ENCODE peak calls at places on chromosomes 4 and X, in six cellular contexts. T, Z, N, G, X and J are unnamed samples.

GRCh38 chrX:143429831-143430230 is 87.4 kb downstream of the SPANXN3 start:
- DNase-seq in Z (no peak), X (no peak), N (no peak), T (no peak), G (no peak), J (no peak)

GRCh38 chr4:141065872-141066271 is 67.4 kb downstream of the RNF150 start:
- DNase-seq in X (no peak), N (no peak), Z (no peak), G (no peak), T (no peak), J (no peak)

GRCh38 chr4:47122592-47123291 is 91.4 kb downstream of the GABRB1 start:
- DNase-seq in X (peak), T (peak), Z (peak), G (no peak), N (no peak), J (no peak)

GRCh38 chrX:40573763-40574162 is 7.0 kb upstream of the ATP6AP2 start:
- DNase-seq in Z (peak), X (peak), T (no peak), N (no peak), G (no peak), J (no peak)

GRCh38 chr4:161404346-161405110 is 759.3 kb downstream of the FSTL5 start:
- DNase-seq in X (no peak), T (no peak), Z (no peak), G (no peak), N (no peak), J (no peak)

GRCh38 chr4:48686369-48686768 is 93.7 kb downstream of the FRYL start:
- DNase-seq in G (no peak), Z (no peak), N (no peak), T (no peak), X (no peak), J (no peak)

GRCh38 chr4:183284229-183284628 is 35.8 kb downstream of the CLDN22 start:
- DNase-seq in T (no peak), G (no peak), N (no peak), X (no peak), Z (no peak), J (no peak)

GRCh38 chr4:124936427-124936826 is 223.9 kb upstream of the ANKRD50 start:
- DNase-seq in T (peak), Z (no peak), X (peak), N (no peak), G (no peak), J (no peak)

GRCh38 chr4:152696764-152697250 is 17.0 kb upstream of the TMEM154 start:
- DNase-seq in G (no peak), Z (no peak), X (peak), T (peak), N (no peak), J (no peak)

GRCh38 chrX:150548684-150549083 is 19.7 kb upstream of the MTM1 start:
- DNase-seq in T (peak), Z (no peak), X (peak), G (no peak), N (no peak), J (no peak)

GRCh38 chrX:108216405-108216804 is 124.8 kb downstream of the ATG4A start:
- DNase-seq in Z (no peak), X (no peak), G (no peak), T (peak), N (no peak), J (no peak)

GRCh38 chr4:141463678-141464077 is 172.7 kb upstream of the IL15 start:
- DNase-seq in Z (no peak), T (no peak), G (no peak), N (no peak), X (peak), J (no peak)

GRCh38 chr4:147118523-147118922 is 172.9 kb upstream of the TTC29 start:
- DNase-seq in X (peak), G (no peak), N (peak), T (peak), Z (no peak), J (no peak)

GRCh38 chrX:44785652-44786051 is 58.2 kb upstream of the DUSP21 start:
- DNase-seq in X (peak), Z (no peak), N (no peak), G (no peak), T (peak), J (no peak)

GRCh38 chr4:79198886-79199591 is 126.8 kb downstream of the NAA11 start:
- DNase-seq in G (no peak), Z (no peak), N (no peak), X (no peak), T (no peak), J (no peak)

GRCh38 chrX:52574416-52575275 is 57.8 kb upstream of the XAGE1B start:
- DNase-seq in N (no peak), Z (peak), T (peak), G (no peak), X (peak), J (no peak)

GRCh38 chrX:101986571-101986970 is 54.7 kb upstream of the ZMAT1 start:
- DNase-seq in N (no peak), Z (no peak), T (no peak), G (no peak), X (no peak), J (no peak)

GRCh38 chr4:185874516-185875230 is 62.7 kb upstream of the SORBS2 start:
- DNase-seq in N (no peak), G (no peak), X (peak), Z (no peak), T (peak), J (no peak)

GRCh38 chrX:153885968-153886903 is at the start of gene L1CAM:
- DNase-seq in N (no peak), T (no peak), Z (no peak), X (no peak), G (peak), J (no peak)

GRCh38 chr4:1471443-1472147 is 65.4 kb upstream of the NKX1-1 start:
- DNase-seq in Z (no peak), G (peak), N (peak), X (no peak), T (peak), J (peak)

GRCh38 chrX:136425996-136426395 is 61.8 kb upstream of the BRS3 start:
- DNase-seq in X (no peak), Z (no peak), T (no peak), G (no peak), N (no peak), J (no peak)

GRCh38 chr4:124262211-124263179 is 450.0 kb downstream of the ANKRD50 start:
- DNase-seq in Z (peak), X (peak), N (peak), T (peak), G (no peak), J (peak)

GRCh38 chrX:122943918-122944317 is 240.2 kb upstream of the GRIA3 start:
- DNase-seq in N (no peak), X (no peak), Z (no peak), G (no peak), T (peak), J (no peak)

GRCh38 chrX:133776072-133776471 is 209.3 kb downstream of the GPC3 start:
- DNase-seq in N (no peak), X (no peak), G (no peak), Z (peak), T (no peak), J (no peak)

GRCh38 chrX:133046601-133047000 is 50.3 kb downstream of the USP26 start:
- DNase-seq in G (no peak), X (no peak), Z (no peak), N (no peak), T (no peak), J (no peak)

GRCh38 chrX:17007134-17007768 is 60.8 kb downstream of the REPS2 start:
- DNase-seq in N (no peak), X (no peak), G (no peak), T (peak), Z (peak), J (no peak)

GRCh38 chr4:26622913-26623312 is 39.0 kb downstream of the TBC1D19 start:
- DNase-seq in T (no peak), G (no peak), Z (no peak), X (no peak), N (no peak), J (no peak)

GRCh38 chr4:98341309-98341708 is 80.1 kb downstream of the RAP1GDS1 start:
- DNase-seq in N (no peak), X (peak), G (no peak), T (peak), Z (no peak), J (no peak)

GRCh38 chr4:6917445-6918241 is 8.0 kb downstream of the TBC1D14 start:
- DNase-seq in N (peak), X (no peak), G (peak), Z (peak), T (no peak), J (peak)

GRCh38 chr4:106628616-106629606 is 260.3 kb upstream of the GIMD1 start:
- DNase-seq in T (peak), X (no peak), N (no peak), Z (no peak), G (no peak), J (no peak)

GRCh38 chr4:29046716-29047115 is 1673.5 kb upstream of the PCDH7 start:
- DNase-seq in N (no peak), Z (no peak), X (peak), G (no peak), T (peak), J (no peak)
- H3K4me3 ChIP-seq in N (no peak), Z (no peak), X (no peak), G (no peak), T (no peak), J (no peak)

GRCh38 chr4:56681849-56682175 is 716 bp upstream of the HOPX start:
- DNase-seq in N (no peak), X (no peak), G (no peak), T (no peak), Z (no peak), J (no peak)
- H3K4me3 ChIP-seq in N (no peak), X (no peak), G (no peak), T (no peak), Z (no peak), J (peak)

GRCh38 chr4:145912391-145912790 is 26.2 kb downstream of the ZNF827 start:
- DNase-seq in N (no peak), T (peak), X (no peak), Z (no peak), G (no peak), J (no peak)

GRCh38 chr4:145907827-145908226 is 30.8 kb downstream of the ZNF827 start:
- DNase-seq in T (no peak), N (no peak), G (no peak), Z (no peak), X (peak), J (no peak)

GRCh38 chr4:145909773-145910172 is 28.9 kb downstream of the ZNF827 start:
- DNase-seq in Z (peak), T (no peak), N (peak), X (no peak), G (no peak), J (no peak)

GRCh38 chr4:145907363-145907762 is 31.3 kb downstream of the ZNF827 start:
- DNase-seq in G (no peak), N (no peak), T (no peak), X (no peak), Z (no peak), J (no peak)

DNA sequence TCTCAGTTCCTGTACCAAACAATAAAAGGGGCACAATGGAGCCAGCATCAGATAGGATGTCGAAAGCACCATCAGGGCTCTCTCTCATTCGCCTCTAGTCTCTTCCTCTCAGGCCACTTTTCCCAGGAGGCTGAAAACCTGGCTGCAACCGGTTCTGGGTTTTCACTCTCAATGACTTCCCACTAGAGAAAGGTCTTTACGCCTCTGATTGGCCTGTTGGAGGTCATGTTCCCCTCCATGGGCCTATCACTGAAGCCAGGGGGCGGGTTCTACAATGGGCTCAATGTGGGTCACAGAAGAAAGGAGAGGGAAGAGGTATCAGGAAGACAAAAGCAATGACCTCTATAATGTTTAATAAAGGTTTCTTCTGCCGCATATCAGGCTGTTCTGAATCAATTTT is 29.3 kb downstream of the ZNF827 start:
- DNase-seq in G (peak), N (peak), T (peak), Z (peak), X (no peak), J (peak)
- H3K4me3 ChIP-seq in G (no peak), N (peak), T (no peak), Z (peak), X (no peak), J (peak)

DNA sequence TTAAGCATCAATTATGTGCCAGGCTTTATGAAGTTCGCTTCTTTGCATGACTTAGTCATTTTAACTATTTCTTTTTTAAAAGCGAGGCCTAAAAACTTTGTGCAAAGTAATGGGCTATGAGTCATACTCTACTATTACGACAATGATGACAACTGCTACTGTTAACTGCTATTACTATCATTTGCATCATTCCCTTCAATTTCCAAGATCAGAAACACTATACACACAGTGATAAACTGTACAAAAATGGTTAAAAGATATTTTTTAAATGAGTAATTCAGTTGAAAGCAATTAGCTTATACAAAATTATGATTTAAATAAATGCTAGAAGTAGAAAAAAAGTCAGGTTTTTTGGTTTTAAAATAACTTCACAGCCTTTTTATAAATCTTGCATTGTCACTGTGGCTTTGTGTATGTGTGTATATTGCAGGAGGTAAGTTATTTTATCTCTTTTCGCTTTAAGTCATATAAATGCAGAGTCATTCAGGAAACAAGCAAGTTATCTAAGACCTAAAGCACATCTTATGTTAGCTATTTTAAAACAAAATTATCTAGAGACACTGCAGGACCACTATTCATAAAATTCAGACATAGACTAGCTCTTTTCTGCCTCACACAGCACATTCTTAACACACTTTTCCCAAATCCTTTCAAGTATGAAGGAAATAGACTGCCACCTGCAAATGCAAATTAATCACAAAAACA is 18.5 kb upstream of the CXCL3 start:
- DNase-seq in G (no peak), X (peak), Z (no peak), N (no peak), T (peak), J (no peak)
- H3K4me3 ChIP-seq in G (no peak), X (no peak), Z (no peak), N (no peak), T (no peak), J (no peak)